ENCODE peak calls at places on chromosomes 4 and X, in seven cellular contexts. F, P, Y, L, N, B and Q are unnamed samples.

GRCh38 chrX:32448320-32448719 is 763.0 kb downstream of the DMD start:
- DNase-seq in Y (peak), P (no peak), N (no peak), B (no peak), F (no peak), L (no peak), Q (no peak)

GRCh38 chr4:25953740-25954139 is 39.7 kb downstream of the SMIM20 start:
- DNase-seq in P (no peak), B (no peak), N (no peak), F (no peak), L (no peak), Y (no peak), Q (peak)

GRCh38 chr4:127352220-127352619 is 280.5 kb upstream of the INTU start:
- DNase-seq in B (no peak), L (no peak), P (no peak), F (no peak), N (no peak), Y (no peak), Q (no peak)

GRCh38 chr4:81845761-81846160 is 374.1 kb upstream of the RASGEF1B start:
- DNase-seq in B (no peak), P (no peak), F (no peak), Y (no peak), N (no peak), L (no peak), Q (no peak)

GRCh38 chrX:118221733-118222132 is 105.1 kb upstream of the KLHL13 start:
- DNase-seq in N (no peak), F (no peak), P (no peak), Y (no peak), L (no peak), B (peak), Q (no peak)

GRCh38 chr4:88674989-88675388 is 22.6 kb downstream of the NAP1L5 start:
- DNase-seq in B (no peak), P (no peak), Y (no peak), F (no peak), L (no peak), N (no peak), Q (peak)

GRCh38 chr4:3276961-3277360 is 15.9 kb upstream of the RGS12 start:
- DNase-seq in L (no peak), F (no peak), Y (no peak), P (no peak), B (no peak), N (no peak), Q (peak)

GRCh38 chrX:85922821-85923220 is 124.5 kb downstream of the CHM start:
- DNase-seq in Y (no peak), F (no peak), N (no peak), B (no peak), P (no peak), L (no peak), Q (peak)

GRCh38 chrX:134074151-134074550 is 88.8 kb upstream of the GPC3 start:
- DNase-seq in P (no peak), Y (no peak), L (no peak), F (no peak), B (no peak), N (no peak), Q (no peak)

GRCh38 chr4:123588631-123589223 is 192.1 kb downstream of the SPRY1 start:
- DNase-seq in N (no peak), B (no peak), F (no peak), P (peak), Y (peak), L (no peak), Q (peak)

GRCh38 chr4:73664470-73664869 is 44.2 kb upstream of the RASSF6 start:
- DNase-seq in L (no peak), P (no peak), F (no peak), N (no peak), Y (no peak), B (no peak), Q (no peak)

GRCh38 chrX:71617742-71618141 is 569 bp downstream of the CXCR3 start:
- DNase-seq in L (no peak), P (peak), B (no peak), F (no peak), N (no peak), Y (no peak), Q (no peak)

GRCh38 chr4:147587061-147587460 is 30.1 kb upstream of the TMEM184C start:
- DNase-seq in Y (no peak), F (no peak), N (no peak), P (no peak), B (no peak), L (no peak), Q (no peak)

GRCh38 chrX:109774136-109774535 is 41.1 kb upstream of the ACSL4 start:
- DNase-seq in P (no peak), Y (no peak), N (no peak), B (no peak), L (no peak), F (no peak), Q (no peak)

GRCh38 chrX:13120017-13120416 is 75.6 kb upstream of the FAM9C start:
- DNase-seq in F (peak), B (peak), N (no peak), L (peak), P (peak), Y (no peak), Q (peak)

GRCh38 chrX:103629295-103630170 is 758 bp downstream of the TCEAL1 start:
- DNase-seq in L (peak), B (peak), N (peak), Y (no peak), P (peak), F (no peak), Q (peak)

GRCh38 chr4:164571593-164572385 is 182.1 kb upstream of the SMIM31 start:
- DNase-seq in P (no peak), N (no peak), B (no peak), L (peak), Y (peak), F (no peak), Q (peak)

GRCh38 chrX:48520976-48521352 is 644 bp upstream of the EBP start:
- DNase-seq in P (no peak), L (no peak), Y (no peak), B (no peak), F (no peak), N (no peak), Q (no peak)

GRCh38 chr4:40515037-40515397 is 114.6 kb downstream of the RBM47 start:
- DNase-seq in N (no peak), F (no peak), Y (no peak), L (no peak), P (no peak), B (no peak), Q (no peak)

GRCh38 chr4:25060586-25061340 is 30.0 kb upstream of the LGI2 start:
- DNase-seq in B (no peak), L (no peak), N (no peak), F (no peak), P (no peak), Y (no peak), Q (no peak)

GRCh38 chr4:53899544-53900274 is 164.7 kb downstream of the CHIC2 start:
- DNase-seq in N (no peak), L (no peak), B (peak), Y (no peak), F (no peak), P (no peak), Q (peak)

GRCh38 chr4:83370640-83370906 is 35.9 kb upstream of the HPSE start:
- DNase-seq in P (no peak), Y (no peak), N (no peak), B (no peak), F (no peak), L (no peak), Q (peak)

GRCh38 chr4:24001945-24002640 is 112.2 kb upstream of the PPARGC1A start:
- DNase-seq in Y (no peak), B (no peak), N (no peak), L (no peak), F (no peak), P (no peak), Q (peak)

GRCh38 chrX:15749642-15750610 is 11.9 kb downstream of the CA5B start:
- DNase-seq in N (peak), Y (peak), L (no peak), P (peak), F (peak), B (peak), Q (no peak)

GRCh38 chr4:69239777-69240176 is 25.2 kb upstream of the UGT2B11 start:
- DNase-seq in B (no peak), L (no peak), N (no peak), F (no peak), P (no peak), Y (no peak), Q (no peak)

GRCh38 chr4:87465739-87466366 is 43.5 kb downstream of the NUDT9 start:
- DNase-seq in L (peak), P (no peak), Y (peak), N (no peak), B (peak), F (no peak), Q (peak)

GRCh38 chr4:186724861-186725419 is 1.3 kb upstream of the FAT1 start:
- DNase-seq in Y (peak), B (peak), F (no peak), N (no peak), P (no peak), L (peak), Q (peak)

GRCh38 chrX:23883737-23884354 is 23.9 kb downstream of the APOO start:
- DNase-seq in P (no peak), N (no peak), L (no peak), F (no peak), Y (no peak), B (peak), Q (peak)

GRCh38 chrX:22392176-22392814 is 119.6 kb downstream of the CBLL2 start:
- DNase-seq in L (no peak), B (no peak), P (no peak), Y (no peak), F (no peak), N (no peak), Q (peak)

GRCh38 chr4:17781072-17781830 is at the start of gene FAM184B:
- DNase-seq in L (peak), N (no peak), P (no peak), Y (no peak), F (no peak), B (peak), Q (peak)

GRCh38 chr4:17780461-17781071 is 855 bp downstream of the FAM184B start:
- DNase-seq in L (no peak), N (no peak), Y (no peak), B (no peak), P (no peak), F (no peak), Q (peak)

GRCh38 chr4:17778431-17778830 is 3.0 kb downstream of the FAM184B start:
- DNase-seq in P (no peak), Y (no peak), F (no peak), L (no peak), N (no peak), B (no peak), Q (no peak)

GRCh38 chr4:17785858-17786257 is 4.4 kb upstream of the FAM184B start:
- DNase-seq in B (no peak), Y (no peak), F (no peak), N (no peak), L (no peak), P (no peak), Q (no peak)

DNA sequence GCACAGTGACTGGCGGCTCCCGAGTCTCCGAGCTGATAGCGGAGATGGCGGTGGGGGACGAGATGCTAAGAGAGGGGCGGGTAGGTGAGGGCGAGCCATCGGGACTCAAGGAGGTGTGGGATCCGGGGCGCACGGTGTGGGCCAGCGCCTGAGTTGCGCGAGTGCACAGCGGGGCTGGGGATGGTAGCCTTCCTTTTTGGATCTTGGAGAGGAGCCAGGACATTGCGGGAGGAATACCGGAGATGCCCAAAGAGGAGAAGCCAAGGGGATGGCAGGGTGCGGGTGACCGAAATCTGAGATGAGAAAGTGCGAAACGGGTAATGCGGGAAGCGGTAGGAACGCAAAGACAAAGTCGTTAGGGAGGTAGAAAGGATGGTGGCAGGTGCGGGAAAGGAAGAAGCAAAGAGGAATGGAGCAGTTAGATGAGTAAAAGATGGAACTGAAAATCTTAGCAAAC is 438 bp upstream of the FAM184B start:
- DNase-seq in N (no peak), P (no peak), Y (no peak), L (peak), B (no peak), F (no peak), Q (no peak)
- H3K4me3 ChIP-seq in N (peak), P (no peak), Y (no peak), L (peak), B (peak), F (peak), Q (peak)

GRCh38 chr4:32462944-32463343 is 1742.8 kb downstream of the PCDH7 start:
- DNase-seq in N (no peak), L (no peak), F (no peak), P (no peak), Y (peak), B (peak), Q (peak)
- TF ChIP-seq CTCF in N (peak), L (peak), F (no peak), P (peak), Y (peak), B (peak), Q (peak)

DNA sequence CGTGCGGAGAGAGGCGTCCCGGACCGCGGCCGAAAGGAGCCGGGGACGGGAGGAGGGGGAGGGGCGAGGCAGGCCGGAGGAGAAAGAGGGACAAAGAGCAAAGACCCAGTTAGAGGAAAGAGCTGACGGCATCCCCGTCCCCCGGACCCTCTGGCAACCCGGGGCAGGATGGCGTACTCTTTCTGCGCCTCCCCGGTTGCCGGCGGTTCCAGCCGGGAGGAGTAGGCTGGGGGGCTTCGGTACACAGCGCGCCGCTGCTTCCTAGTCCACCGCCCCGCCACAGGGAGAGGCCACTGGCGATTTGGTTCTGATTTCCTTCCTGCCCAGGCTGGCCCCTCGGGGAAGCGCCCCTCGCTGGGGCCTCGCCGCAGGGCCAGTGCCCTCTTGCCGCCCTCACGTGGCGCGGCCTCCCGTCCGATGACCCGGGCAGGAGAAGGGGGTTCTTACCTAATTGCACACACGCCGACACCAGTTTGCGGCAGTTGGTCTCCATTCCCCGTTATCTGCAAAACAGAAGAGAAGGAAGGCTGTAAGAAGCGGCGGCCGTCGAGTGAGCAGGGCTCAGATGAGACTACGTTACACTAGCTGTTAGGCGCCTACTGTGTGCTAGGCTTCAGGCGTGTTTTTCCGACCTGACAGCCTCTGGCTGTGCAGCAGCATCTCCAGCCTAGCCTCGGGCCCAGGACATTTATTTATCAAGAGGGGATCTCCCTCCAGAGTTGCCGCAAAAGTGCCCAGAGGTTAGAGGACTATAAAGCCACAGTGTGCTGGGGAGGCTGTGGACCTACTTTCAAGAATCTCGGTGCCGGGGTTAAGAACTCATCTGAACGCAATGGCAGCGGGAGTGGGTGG is 9.9 kb upstream of the PITX2 start:
- DNase-seq in B (no peak), N (no peak), L (no peak), P (no peak), F (no peak), Y (no peak), Q (no peak)
- H3K4me3 ChIP-seq in B (peak), N (peak), L (peak), P (no peak), F (no peak), Y (no peak), Q (no peak)

DNA sequence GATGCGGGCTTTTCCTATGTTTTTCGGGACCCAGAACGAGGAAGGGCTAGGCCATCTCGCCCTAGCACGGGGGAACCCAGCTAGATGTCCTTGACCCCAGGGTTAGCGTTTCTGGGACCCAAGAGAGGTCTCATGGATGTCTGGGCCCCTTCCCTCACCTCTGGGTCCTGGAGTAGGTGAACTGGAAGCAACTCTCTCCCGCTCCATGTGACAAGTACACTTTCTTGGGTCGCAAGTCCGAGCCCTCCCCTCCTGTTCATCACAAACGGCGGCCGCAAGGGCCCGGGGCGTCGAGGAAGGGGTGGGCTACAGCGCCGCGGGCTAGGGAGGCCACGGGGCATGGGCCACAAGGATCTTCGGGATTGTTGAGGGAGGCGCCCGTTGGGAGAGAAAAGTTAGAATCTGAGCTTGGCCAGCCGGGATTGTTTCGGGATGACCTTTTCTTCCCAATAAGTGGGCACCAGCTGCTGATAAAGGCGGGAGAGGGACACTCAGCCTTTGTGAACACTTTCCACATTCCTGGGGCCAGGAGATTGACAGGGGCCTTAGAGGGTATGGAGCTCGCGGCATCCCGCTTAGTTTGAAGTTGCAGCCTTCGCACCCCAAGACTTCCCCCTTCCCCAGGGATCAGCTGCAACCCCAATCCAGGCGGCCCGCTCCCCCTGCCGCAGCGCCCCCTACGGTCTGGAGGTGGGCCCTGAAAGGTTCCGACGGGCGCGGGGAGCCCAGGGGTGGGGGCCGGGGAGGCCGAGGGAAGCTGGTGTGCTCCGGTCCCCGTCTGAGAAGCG is 137.0 kb upstream of the ZIC3 start:
- DNase-seq in N (no peak), Y (no peak), L (peak), P (no peak), F (no peak), B (no peak), Q (no peak)
- TF ChIP-seq CTCF in N (no peak), Y (no peak), L (no peak), P (no peak), F (no peak), B (no peak), Q (peak)

DNA sequence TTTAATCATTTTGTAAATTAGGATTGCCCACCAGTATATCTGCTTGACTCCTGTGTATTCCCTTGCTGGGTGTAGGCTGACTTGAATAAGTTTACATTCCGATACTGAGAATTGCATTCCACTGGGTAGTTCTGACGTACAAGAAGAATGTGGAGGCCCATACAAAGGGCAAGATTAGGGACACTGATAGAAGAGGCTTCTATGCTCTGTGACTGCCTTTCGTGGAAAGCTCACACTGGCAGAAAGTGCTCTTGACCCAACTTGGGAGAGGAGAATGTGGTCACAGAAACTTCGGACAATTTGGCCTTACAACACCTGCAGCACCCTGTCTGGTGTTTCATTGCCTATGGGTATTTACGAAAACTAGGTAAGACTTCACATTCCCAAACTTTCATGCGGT is 126.3 kb downstream of the RAPGEF2 start:
- DNase-seq in Y (no peak), F (no peak), P (no peak), N (no peak), B (peak), L (peak), Q (peak)
- H3K4me3 ChIP-seq in Y (no peak), F (peak), P (no peak), N (peak), B (no peak), L (peak), Q (no peak)

DNA sequence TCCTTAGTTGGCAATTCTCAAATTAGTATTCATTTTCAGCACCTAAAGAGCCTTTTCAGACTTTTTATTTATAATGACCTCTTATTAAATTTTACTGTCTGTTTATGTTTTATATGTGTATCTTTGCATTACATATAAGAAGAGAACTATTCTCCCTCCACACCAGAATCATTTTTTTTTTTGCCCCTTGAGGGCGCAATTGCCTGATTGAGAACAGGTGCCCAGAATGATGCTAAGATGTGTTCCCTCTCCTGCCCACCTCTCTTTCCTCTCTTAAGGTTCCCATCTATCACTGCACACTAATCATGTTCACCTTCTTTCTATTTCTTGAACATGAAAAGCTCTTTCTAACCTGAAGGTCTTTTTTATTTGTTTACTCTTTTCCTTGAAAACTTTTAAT is 44.2 kb upstream of the ADAM29 start:
- DNase-seq in P (no peak), B (no peak), N (no peak), Y (peak), L (no peak), F (no peak), Q (peak)
- TF ChIP-seq CTCF in P (no peak), B (no peak), N (no peak), Y (peak), L (no peak), F (no peak), Q (peak)

DNA sequence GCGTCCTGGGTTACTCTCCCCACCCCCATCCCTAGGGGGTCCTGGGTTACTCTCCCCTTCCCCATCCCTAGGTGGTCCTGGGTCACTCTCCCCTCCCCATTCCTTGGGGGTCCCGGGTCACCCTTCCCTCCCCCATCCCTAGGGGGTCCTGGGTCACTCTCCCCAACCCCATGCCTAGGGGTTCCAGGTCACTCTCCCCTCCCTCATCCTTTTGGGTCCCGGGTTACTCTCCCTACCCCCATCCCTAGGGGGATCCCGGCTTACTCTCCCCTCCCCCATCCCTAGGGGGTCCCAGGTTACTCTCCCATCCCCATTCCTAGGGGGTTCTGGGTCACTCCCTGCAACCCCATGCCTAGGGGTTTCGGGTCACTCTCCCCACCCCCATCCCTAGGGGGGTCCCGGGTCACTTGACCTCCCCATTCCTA is 1.4 kb downstream of the ASMTL start:
- DNase-seq in P (no peak), F (no peak), Y (no peak), L (no peak), B (no peak), N (no peak), Q (no peak)
- H3K4me3 ChIP-seq in P (no peak), F (no peak), Y (no peak), L (no peak), B (no peak), N (peak), Q (no peak)